ENCODE peak calls at places on chromosome 17, in ten cellular contexts. One of them, this sample, is unnamed.

GRCh38 chr17:9219631-9220415 is 198.5 kb downstream of the NTN1 start:
- DNase-seq in Peyer's patch: no peak
- DNase-seq in cardiac muscle cell: no peak
- DNase-seq in IMR-90: no peak
- DNase-seq in K562: no peak
- DNase-seq in effector memory CD4-positive, alpha-beta T cell: no peak
- DNase-seq in upper lobe of right lung: no peak
- DNase-seq in PC-3: no peak
- DNase-seq in right cardiac atrium: peak
- DNase-seq in brain microvascular endothelial cell: no peak
- DNase-seq in this sample: peak

GRCh38 chr17:10604521-10604920 is 52.6 kb downstream of the MYH3 start:
- DNase-seq in upper lobe of right lung: no peak
- DNase-seq in K562: no peak
- DNase-seq in right cardiac atrium: no peak
- DNase-seq in effector memory CD4-positive, alpha-beta T cell: no peak
- DNase-seq in brain microvascular endothelial cell: no peak
- DNase-seq in IMR-90: no peak
- DNase-seq in cardiac muscle cell: no peak
- DNase-seq in PC-3: no peak
- DNase-seq in Peyer's patch: no peak
- DNase-seq in this sample: no peak

GRCh38 chr17:3583456-3583855 is 25.8 kb downstream of the TRPV1 start:
- DNase-seq in brain microvascular endothelial cell: no peak
- DNase-seq in Peyer's patch: no peak
- DNase-seq in PC-3: no peak
- DNase-seq in cardiac muscle cell: no peak
- DNase-seq in IMR-90: no peak
- DNase-seq in right cardiac atrium: no peak
- DNase-seq in upper lobe of right lung: no peak
- DNase-seq in K562: no peak
- DNase-seq in effector memory CD4-positive, alpha-beta T cell: no peak
- DNase-seq in this sample: peak

GRCh38 chr17:13477180-13477611 is 124.5 kb downstream of the HS3ST3A1 start:
- DNase-seq in right cardiac atrium: no peak
- DNase-seq in upper lobe of right lung: no peak
- DNase-seq in effector memory CD4-positive, alpha-beta T cell: no peak
- DNase-seq in Peyer's patch: no peak
- DNase-seq in PC-3: peak
- DNase-seq in cardiac muscle cell: no peak
- DNase-seq in IMR-90: peak
- DNase-seq in brain microvascular endothelial cell: peak
- DNase-seq in K562: peak
- DNase-seq in this sample: no peak

GRCh38 chr17:34306466-34306865 is 12.8 kb upstream of the CCL8 start:
- DNase-seq in Peyer's patch: no peak
- DNase-seq in PC-3: peak
- DNase-seq in K562: peak
- DNase-seq in IMR-90: peak
- DNase-seq in brain microvascular endothelial cell: peak
- DNase-seq in upper lobe of right lung: no peak
- DNase-seq in effector memory CD4-positive, alpha-beta T cell: no peak
- DNase-seq in cardiac muscle cell: peak
- DNase-seq in right cardiac atrium: no peak
- DNase-seq in this sample: peak

GRCh38 chr17:17844500-17844899 is 7.7 kb upstream of the SREBF1 start:
- DNase-seq in IMR-90: no peak
- DNase-seq in cardiac muscle cell: no peak
- DNase-seq in right cardiac atrium: peak
- DNase-seq in PC-3: no peak
- DNase-seq in K562: no peak
- DNase-seq in Peyer's patch: no peak
- DNase-seq in effector memory CD4-positive, alpha-beta T cell: no peak
- DNase-seq in upper lobe of right lung: no peak
- DNase-seq in brain microvascular endothelial cell: no peak
- DNase-seq in this sample: no peak

GRCh38 chr17:4788807-4789700 is at the start of gene GLTPD2:
- DNase-seq in right cardiac atrium: no peak
- DNase-seq in PC-3: no peak
- DNase-seq in cardiac muscle cell: peak
- DNase-seq in K562: no peak
- DNase-seq in Peyer's patch: no peak
- DNase-seq in upper lobe of right lung: no peak
- DNase-seq in effector memory CD4-positive, alpha-beta T cell: no peak
- DNase-seq in IMR-90: no peak
- DNase-seq in brain microvascular endothelial cell: no peak
- DNase-seq in this sample: peak

GRCh38 chr17:66614469-66614868 is 220.4 kb upstream of the CACNG5 start:
- DNase-seq in cardiac muscle cell: no peak
- DNase-seq in upper lobe of right lung: no peak
- DNase-seq in right cardiac atrium: no peak
- DNase-seq in IMR-90: no peak
- DNase-seq in Peyer's patch: no peak
- DNase-seq in effector memory CD4-positive, alpha-beta T cell: no peak
- DNase-seq in PC-3: no peak
- DNase-seq in K562: no peak
- DNase-seq in brain microvascular endothelial cell: no peak
- DNase-seq in this sample: no peak

GRCh38 chr17:57370051-57370581 is 113.8 kb downstream of the MSI2 start:
- DNase-seq in cardiac muscle cell: no peak
- DNase-seq in Peyer's patch: no peak
- DNase-seq in upper lobe of right lung: no peak
- DNase-seq in IMR-90: peak
- DNase-seq in PC-3: peak
- DNase-seq in right cardiac atrium: no peak
- DNase-seq in K562: peak
- DNase-seq in brain microvascular endothelial cell: peak
- DNase-seq in effector memory CD4-positive, alpha-beta T cell: no peak
- DNase-seq in this sample: no peak

GRCh38 chr17:73359987-73360410 is 48.2 kb upstream of the CDC42EP4 start:
- DNase-seq in IMR-90: no peak
- DNase-seq in cardiac muscle cell: no peak
- DNase-seq in brain microvascular endothelial cell: no peak
- DNase-seq in K562: no peak
- DNase-seq in upper lobe of right lung: peak
- DNase-seq in effector memory CD4-positive, alpha-beta T cell: no peak
- DNase-seq in Peyer's patch: peak
- DNase-seq in PC-3: peak
- DNase-seq in right cardiac atrium: peak
- DNase-seq in this sample: peak

GRCh38 chr17:57285681-57286080 is 29.4 kb downstream of the MSI2 start:
- DNase-seq in cardiac muscle cell: no peak
- DNase-seq in Peyer's patch: no peak
- DNase-seq in PC-3: no peak
- DNase-seq in IMR-90: no peak
- DNase-seq in brain microvascular endothelial cell: no peak
- DNase-seq in K562: no peak
- DNase-seq in effector memory CD4-positive, alpha-beta T cell: no peak
- DNase-seq in upper lobe of right lung: no peak
- DNase-seq in right cardiac atrium: no peak
- DNase-seq in this sample: no peak

GRCh38 chr17:69342896-69343644 is 16.1 kb upstream of the ABCA5 start:
- DNase-seq in IMR-90: no peak
- DNase-seq in cardiac muscle cell: no peak
- DNase-seq in PC-3: no peak
- DNase-seq in Peyer's patch: no peak
- DNase-seq in brain microvascular endothelial cell: no peak
- DNase-seq in K562: no peak
- DNase-seq in upper lobe of right lung: no peak
- DNase-seq in right cardiac atrium: no peak
- DNase-seq in effector memory CD4-positive, alpha-beta T cell: no peak
- DNase-seq in this sample: no peak

GRCh38 chr17:1078062-1078711 is 81.3 kb downstream of the TIMM22 start:
- DNase-seq in effector memory CD4-positive, alpha-beta T cell: no peak
- DNase-seq in upper lobe of right lung: no peak
- DNase-seq in IMR-90: no peak
- DNase-seq in Peyer's patch: no peak
- DNase-seq in brain microvascular endothelial cell: no peak
- DNase-seq in K562: no peak
- DNase-seq in cardiac muscle cell: no peak
- DNase-seq in PC-3: no peak
- DNase-seq in right cardiac atrium: peak
- DNase-seq in this sample: no peak

GRCh38 chr17:19718041-19718612 is 1.7 kb upstream of the SLC47A2 start:
- DNase-seq in IMR-90: no peak
- DNase-seq in upper lobe of right lung: peak
- DNase-seq in K562: no peak
- DNase-seq in PC-3: no peak
- DNase-seq in cardiac muscle cell: no peak
- DNase-seq in brain microvascular endothelial cell: no peak
- DNase-seq in effector memory CD4-positive, alpha-beta T cell: no peak
- DNase-seq in right cardiac atrium: no peak
- DNase-seq in Peyer's patch: peak
- DNase-seq in this sample: peak

GRCh38 chr17:27473748-27474609 is 17.7 kb downstream of the KSR1 start:
- DNase-seq in upper lobe of right lung: peak
- DNase-seq in PC-3: no peak
- DNase-seq in brain microvascular endothelial cell: no peak
- DNase-seq in IMR-90: no peak
- DNase-seq in effector memory CD4-positive, alpha-beta T cell: peak
- DNase-seq in cardiac muscle cell: peak
- DNase-seq in K562: peak
- DNase-seq in right cardiac atrium: peak
- DNase-seq in Peyer's patch: peak
- DNase-seq in this sample: no peak

DNA sequence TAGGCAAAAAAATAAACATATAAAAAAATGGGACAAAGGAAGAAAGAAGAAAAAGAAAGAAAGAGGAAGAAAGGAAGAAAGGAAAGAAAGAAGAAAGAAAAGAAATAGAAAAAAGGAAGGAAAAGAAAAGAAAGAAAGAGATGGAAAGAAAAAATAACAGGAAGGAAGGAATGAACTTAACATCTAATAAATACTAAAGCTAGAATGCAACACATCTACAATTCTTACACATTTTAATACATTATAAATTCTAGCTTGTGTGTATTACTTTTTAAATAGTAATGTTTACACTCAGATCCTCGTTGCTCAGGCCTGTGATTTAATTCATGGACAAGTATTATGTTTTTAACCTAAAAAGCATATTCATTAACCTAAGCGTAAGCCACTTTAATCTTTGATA is 703.0 kb upstream of the KIF2B start:
- DNase-seq in cardiac muscle cell: no peak
- DNase-seq in Peyer's patch: no peak
- DNase-seq in IMR-90: no peak
- DNase-seq in PC-3: no peak
- DNase-seq in effector memory CD4-positive, alpha-beta T cell: no peak
- DNase-seq in K562: no peak
- DNase-seq in upper lobe of right lung: no peak
- DNase-seq in brain microvascular endothelial cell: no peak
- DNase-seq in right cardiac atrium: no peak
- DNase-seq in this sample: no peak
- H3K4me3 ChIP-seq in cardiac muscle cell: no peak
- H3K4me3 ChIP-seq in Peyer's patch: no peak
- H3K4me3 ChIP-seq in IMR-90: no peak
- H3K4me3 ChIP-seq in PC-3: no peak
- H3K4me3 ChIP-seq in effector memory CD4-positive, alpha-beta T cell: no peak
- H3K4me3 ChIP-seq in K562: no peak
- H3K4me3 ChIP-seq in upper lobe of right lung: no peak
- H3K4me3 ChIP-seq in brain microvascular endothelial cell: no peak
- H3K4me3 ChIP-seq in right cardiac atrium: no peak
- H3K4me3 ChIP-seq in this sample: no peak

GRCh38 chr17:7553356-7553755 is 4.5 kb downstream of the TNFSF12 start:
- DNase-seq in effector memory CD4-positive, alpha-beta T cell: no peak
- DNase-seq in Peyer's patch: no peak
- DNase-seq in K562: no peak
- DNase-seq in upper lobe of right lung: no peak
- DNase-seq in cardiac muscle cell: no peak
- DNase-seq in brain microvascular endothelial cell: no peak
- DNase-seq in IMR-90: no peak
- DNase-seq in PC-3: no peak
- DNase-seq in right cardiac atrium: no peak
- DNase-seq in this sample: no peak
- H3K27ac ChIP-seq in effector memory CD4-positive, alpha-beta T cell: peak
- H3K27ac ChIP-seq in Peyer's patch: peak
- H3K27ac ChIP-seq in K562: no peak
- H3K27ac ChIP-seq in upper lobe of right lung: peak
- H3K27ac ChIP-seq in cardiac muscle cell: no peak
- H3K27ac ChIP-seq in brain microvascular endothelial cell: no peak
- H3K27ac ChIP-seq in IMR-90: no peak
- H3K27ac ChIP-seq in PC-3: no peak
- H3K27ac ChIP-seq in right cardiac atrium: no peak
- H3K27ac ChIP-seq in this sample: no peak

GRCh38 chr17:21287703-21288449 is 3.4 kb downstream of the MAP2K3 start:
- DNase-seq in Peyer's patch: peak
- DNase-seq in cardiac muscle cell: no peak
- DNase-seq in right cardiac atrium: peak
- DNase-seq in PC-3: peak
- DNase-seq in IMR-90: peak
- DNase-seq in upper lobe of right lung: peak
- DNase-seq in K562: no peak
- DNase-seq in brain microvascular endothelial cell: peak
- DNase-seq in effector memory CD4-positive, alpha-beta T cell: peak
- DNase-seq in this sample: no peak

GRCh38 chr17:21286771-21287702 is 2.5 kb downstream of the MAP2K3 start:
- DNase-seq in upper lobe of right lung: peak
- DNase-seq in Peyer's patch: peak
- DNase-seq in brain microvascular endothelial cell: no peak
- DNase-seq in effector memory CD4-positive, alpha-beta T cell: no peak
- DNase-seq in right cardiac atrium: peak
- DNase-seq in K562: no peak
- DNase-seq in IMR-90: no peak
- DNase-seq in PC-3: peak
- DNase-seq in cardiac muscle cell: no peak
- DNase-seq in this sample: no peak

GRCh38 chr17:21289902-21290571 is 5.5 kb downstream of the MAP2K3 start:
- DNase-seq in cardiac muscle cell: no peak
- DNase-seq in Peyer's patch: no peak
- DNase-seq in K562: no peak
- DNase-seq in IMR-90: no peak
- DNase-seq in upper lobe of right lung: no peak
- DNase-seq in brain microvascular endothelial cell: no peak
- DNase-seq in effector memory CD4-positive, alpha-beta T cell: no peak
- DNase-seq in PC-3: no peak
- DNase-seq in right cardiac atrium: peak
- DNase-seq in this sample: no peak

GRCh38 chr17:21289175-21289901 is 4.8 kb downstream of the MAP2K3 start:
- DNase-seq in brain microvascular endothelial cell: no peak
- DNase-seq in K562: no peak
- DNase-seq in cardiac muscle cell: no peak
- DNase-seq in PC-3: no peak
- DNase-seq in right cardiac atrium: no peak
- DNase-seq in Peyer's patch: no peak
- DNase-seq in upper lobe of right lung: no peak
- DNase-seq in IMR-90: no peak
- DNase-seq in effector memory CD4-positive, alpha-beta T cell: no peak
- DNase-seq in this sample: no peak

GRCh38 chr17:21288581-21289017 is 4.1 kb downstream of the MAP2K3 start:
- DNase-seq in upper lobe of right lung: no peak
- DNase-seq in effector memory CD4-positive, alpha-beta T cell: no peak
- DNase-seq in right cardiac atrium: no peak
- DNase-seq in IMR-90: no peak
- DNase-seq in brain microvascular endothelial cell: no peak
- DNase-seq in PC-3: peak
- DNase-seq in cardiac muscle cell: no peak
- DNase-seq in Peyer's patch: no peak
- DNase-seq in K562: no peak
- DNase-seq in this sample: no peak
- H3K4me3 ChIP-seq in upper lobe of right lung: peak
- H3K4me3 ChIP-seq in effector memory CD4-positive, alpha-beta T cell: peak
- H3K4me3 ChIP-seq in right cardiac atrium: no peak
- H3K4me3 ChIP-seq in IMR-90: peak
- H3K4me3 ChIP-seq in brain microvascular endothelial cell: no peak
- H3K4me3 ChIP-seq in PC-3: peak
- H3K4me3 ChIP-seq in cardiac muscle cell: no peak
- H3K4me3 ChIP-seq in Peyer's patch: peak
- H3K4me3 ChIP-seq in K562: no peak
- H3K4me3 ChIP-seq in this sample: no peak

GRCh38 chr17:31273511-31273910 is 23.5 kb downstream of the OMG start:
- DNase-seq in cardiac muscle cell: no peak
- DNase-seq in brain microvascular endothelial cell: no peak
- DNase-seq in upper lobe of right lung: no peak
- DNase-seq in K562: no peak
- DNase-seq in right cardiac atrium: no peak
- DNase-seq in Peyer's patch: no peak
- DNase-seq in IMR-90: no peak
- DNase-seq in effector memory CD4-positive, alpha-beta T cell: no peak
- DNase-seq in PC-3: no peak
- DNase-seq in this sample: no peak
- H3K27ac ChIP-seq in cardiac muscle cell: no peak
- H3K27ac ChIP-seq in brain microvascular endothelial cell: no peak
- H3K27ac ChIP-seq in upper lobe of right lung: peak
- H3K27ac ChIP-seq in K562: no peak
- H3K27ac ChIP-seq in right cardiac atrium: no peak
- H3K27ac ChIP-seq in Peyer's patch: no peak
- H3K27ac ChIP-seq in IMR-90: peak
- H3K27ac ChIP-seq in effector memory CD4-positive, alpha-beta T cell: no peak
- H3K27ac ChIP-seq in PC-3: no peak
- H3K27ac ChIP-seq in this sample: no peak

This sample was measured in endodermal cell.